ENCODE peak calls at places on chromosomes 12 and 14, in four cellular contexts. E is HepG2, U is K562, N is GM12878. D is an unnamed sample.
A peak's percentile ranks its signal among the peaks of the same experiment; 100 is the strongest.

GRCh38 chr12:26277511-26278246 is 82.3 kb downstream of the SSPN start:
- DNase-seq in E (no peak), U (no peak), N (no peak), D (no peak)

GRCh38 chr14:32330356-32331226 is 1.5 kb downstream of the AKAP6 start:
- DNase-seq in E (no peak), U (no peak), N (no peak), D (no peak)

GRCh38 chr12:127811988-127812387 is 455.0 kb upstream of the TMEM132C start:
- DNase-seq in E (no peak), U (no peak), N (no peak), D (no peak)

GRCh38 chr12:63313139-63313538 is 162.1 kb upstream of the AVPR1A start:
- DNase-seq in E (no peak), U (no peak), N (no peak), D (no peak)

GRCh38 chr14:69999246-69999645 is 120.0 kb downstream of the SMOC1 start:
- DNase-seq in E (no peak), U (no peak), N (no peak), D (no peak)

GRCh38 chr14:36619853-36620252 is 37.4 kb upstream of the NKX2-8 start:
- DNase-seq in E (no peak), U (no peak), N (no peak), D (no peak)

GRCh38 chr14:66231823-66232222 is 254.3 kb upstream of the CCDC196 start:
- DNase-seq in E (no peak), U (no peak), N (no peak), D (no peak)

GRCh38 chr12:53765891-53766290 is 14.1 kb upstream of the CISTR start:
- DNase-seq in E (no peak), U (no peak), N (no peak), D (no peak)

GRCh38 chr14:50523271-50524041 is 8.9 kb downstream of the MAP4K5 start:
- DNase-seq in E (no peak), U (no peak), N (no peak), D (no peak)

GRCh38 chr12:26830783-26831601 is 2.0 kb downstream of the ITPR2 start:
- DNase-seq in E (no peak), U (no peak), N (no peak), D (no peak)

GRCh38 chr12:57430117-57430930 is 519 bp downstream of the R3HDM2 start:
- DNase-seq in E (no peak), U (no peak), N (no peak), D (peak; percentile 61)

GRCh38 chr12:6534914-6535696 is 788 bp downstream of the GAPDH start:
- DNase-seq in E (peak; percentile 22), U (peak; percentile 57), N (no peak), D (peak; percentile 77)

GRCh38 chr12:93125126-93125525 is 196.0 kb upstream of the EEA1 start:
- DNase-seq in E (no peak), U (no peak), N (no peak), D (no peak)

GRCh38 chr12:65670775-65671174 is 153.5 kb upstream of the HMGA2 start:
- DNase-seq in E (no peak), U (no peak), N (no peak), D (no peak)

GRCh38 chr12:113990548-113991223 is 24.6 kb upstream of the RBM19 start:
- DNase-seq in E (peak; percentile 77), U (no peak), N (no peak), D (no peak)

GRCh38 chr14:102182190-102182589 is 42.5 kb downstream of the WDR20 start:
- DNase-seq in E (no peak), U (no peak), N (no peak), D (no peak)

GRCh38 chr12:58393152-58393551 is 451.8 kb downstream of the ATP23 start:
- DNase-seq in E (no peak), U (no peak), N (no peak), D (no peak)

GRCh38 chr12:7190268-7191055 is 976 bp downstream of the PEX5 start:
- DNase-seq in E (peak; percentile 12), U (no peak), N (no peak), D (peak; percentile 24)

GRCh38 chr14:90692061-90692460 is 124.2 kb downstream of the TTC7B start:
- DNase-seq in E (no peak), U (no peak), N (no peak), D (no peak)

GRCh38 chr14:79515158-79515557 is 696.1 kb downstream of the DIO2 start:
- DNase-seq in E (no peak), U (no peak), N (no peak), D (no peak)

DNA sequence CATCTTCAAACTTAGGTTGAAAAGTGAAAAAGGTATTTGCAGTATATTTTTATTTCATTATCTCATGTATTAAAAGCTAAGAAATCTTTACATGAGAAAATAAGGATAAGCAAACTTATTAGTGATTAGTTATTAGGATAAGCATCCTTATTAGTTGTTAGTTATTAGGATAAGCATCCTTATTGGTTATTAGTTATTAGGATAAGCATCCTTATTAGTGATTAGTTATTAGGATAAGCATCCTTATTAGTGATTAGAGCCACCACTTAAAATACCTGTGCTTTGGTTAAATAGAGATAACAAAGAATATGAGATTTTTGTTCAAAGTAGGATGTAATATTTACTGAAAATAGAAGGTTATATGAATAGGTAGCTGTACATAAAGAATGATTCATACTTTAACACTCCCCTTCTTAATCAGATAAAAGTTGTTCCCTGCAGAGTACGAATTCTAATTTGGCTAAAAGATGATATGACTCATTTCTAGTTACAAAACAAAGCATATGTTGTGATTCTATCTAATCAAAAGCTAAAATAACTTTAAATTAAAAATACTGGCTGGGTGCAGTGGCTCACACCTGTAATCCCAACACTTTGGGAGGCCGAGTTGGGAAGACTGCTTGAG is 56.4 kb downstream of the KDM5A start:
- DNase-seq in E (no peak), U (no peak), N (no peak), D (no peak)
- TF ChIP-seq CBFB in E (no peak), U (no peak), N (no peak), D (no peak)

GRCh38 chr12:29427964-29428363 is 47.0 kb upstream of the ERGIC2 start:
- DNase-seq in E (peak; percentile 10), U (peak; percentile 46), N (peak; percentile 37), D (no peak)

GRCh38 chr12:29428630-29429029 is 47.7 kb upstream of the ERGIC2 start:
- DNase-seq in E (no peak), U (no peak), N (peak; percentile 34), D (no peak)

GRCh38 chr12:29429999-29430698 is 49.2 kb upstream of the ERGIC2 start:
- DNase-seq in E (no peak), U (no peak), N (no peak), D (no peak)

GRCh38 chr12:29426516-29426915 is 45.5 kb upstream of the ERGIC2 start:
- DNase-seq in E (no peak), U (no peak), N (no peak), D (no peak)

DNA sequence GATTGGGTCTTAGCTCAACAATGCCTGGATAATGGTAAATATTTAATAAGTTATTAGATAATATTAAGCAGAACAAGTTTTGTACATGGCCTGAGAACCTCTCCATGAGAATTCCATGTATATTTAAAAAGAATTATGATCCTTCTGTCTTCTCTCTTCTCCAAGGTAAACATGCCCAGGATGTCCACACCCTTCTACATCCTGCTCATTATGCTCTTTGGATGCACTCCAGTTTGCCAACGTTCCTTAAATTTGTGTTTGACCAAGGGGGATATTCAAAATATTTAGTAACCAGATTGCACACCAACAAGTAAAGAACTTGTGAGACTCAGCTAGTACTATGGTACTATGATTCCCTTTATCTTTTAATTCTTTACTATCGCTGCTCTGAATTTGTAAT is 44.8 kb upstream of the ERGIC2 start:
- DNase-seq in E (no peak), U (no peak), N (no peak), D (no peak)
- TF ChIP-seq ATF3 in E (no peak), U (no peak), N (no peak), D (no peak)

GRCh38 chr14:103527408-103528157 is 1.4 kb upstream of the TRMT61A start:
- DNase-seq in E (no peak), U (no peak), N (peak; percentile 67), D (no peak)

GRCh38 chr14:103528158-103528511 is 861 bp upstream of the TRMT61A start:
- DNase-seq in E (no peak), U (no peak), N (no peak), D (no peak)

GRCh38 chr14:103528512-103529382 is at the start of gene TRMT61A:
- DNase-seq in E (peak; percentile 92), U (peak; percentile 95), N (no peak), D (peak; percentile 73)

GRCh38 chr14:103526247-103526913 is 2.6 kb upstream of the TRMT61A start:
- DNase-seq in E (no peak), U (no peak), N (no peak), D (no peak)

DNA sequence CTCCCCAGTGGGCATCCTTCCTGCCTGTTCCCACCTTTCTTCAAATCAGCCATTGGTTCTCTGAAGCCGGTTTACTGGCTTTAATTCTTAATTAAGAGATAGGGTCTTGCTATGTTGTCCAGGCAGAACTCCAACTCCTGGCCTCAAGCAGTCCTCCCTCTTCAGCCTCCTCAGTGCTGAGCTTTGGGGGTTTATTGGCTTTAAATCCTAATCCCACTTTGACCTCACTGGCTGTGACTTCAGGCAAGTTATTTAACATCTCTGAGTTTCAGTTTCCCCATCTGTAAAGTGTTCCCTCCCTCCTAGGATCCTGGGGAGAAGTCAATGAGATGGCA is 2.1 kb upstream of the TRMT61A start:
- DNase-seq in E (no peak), U (no peak), N (no peak), D (no peak)
- TF ChIP-seq CBFB in E (no peak), U (no peak), N (no peak), D (no peak)

DNA sequence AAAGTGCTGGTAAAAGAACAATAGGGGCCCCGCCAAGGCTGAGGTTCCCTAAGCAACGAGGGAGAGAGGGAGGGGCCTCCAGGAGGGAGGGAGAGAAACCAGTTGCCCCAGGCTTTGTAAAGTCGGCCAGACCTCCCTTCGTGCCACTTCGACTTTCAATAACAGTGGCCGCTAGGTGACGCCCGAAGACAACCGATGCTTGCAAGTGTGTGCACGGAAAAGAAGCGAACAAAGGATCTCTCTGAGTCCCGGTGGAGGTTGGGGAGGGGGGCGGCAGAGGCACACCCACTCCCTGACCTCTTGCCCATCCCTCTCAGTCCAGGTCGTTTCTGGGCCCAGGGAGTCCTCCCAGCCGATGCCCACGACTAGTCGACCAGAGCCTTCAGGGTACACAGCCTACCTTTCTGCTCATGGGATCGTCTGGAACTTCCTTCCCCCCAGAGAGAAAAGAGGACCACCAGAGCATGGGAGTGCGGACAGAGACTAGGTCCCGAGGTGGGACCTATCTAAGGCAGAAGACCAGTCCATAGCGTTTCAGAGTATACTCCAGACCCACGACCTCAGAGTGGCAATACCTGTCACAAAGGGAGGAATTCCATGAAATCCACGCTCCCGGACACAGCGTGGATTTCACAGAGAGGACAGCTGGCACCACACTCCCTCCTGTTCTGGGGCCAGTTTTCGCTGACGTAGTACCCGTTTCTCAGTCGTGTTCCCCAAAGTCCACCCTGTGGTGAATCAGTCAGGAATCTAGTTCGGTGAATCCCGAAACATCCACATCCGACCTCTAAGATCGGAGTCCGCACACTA is 262.7 kb upstream of the ALG10B start:
- DNase-seq in E (peak; percentile 70), U (peak; percentile 17), N (no peak), D (no peak)
- TF ChIP-seq ATF3 in E (no peak), U (no peak), N (no peak), D (no peak)

GRCh38 chr12:108779998-108780688 is 48.8 kb upstream of the CORO1C start:
- DNase-seq in E (no peak), U (no peak), N (no peak), D (no peak)
- TF ChIP-seq CBFB in E (no peak), U (no peak), N (no peak), D (no peak)

GRCh38 chr12:19052689-19053088 is 76.8 kb upstream of the PLEKHA5 start:
- DNase-seq in E (no peak), U (no peak), N (no peak), D (no peak)
- TF ChIP-seq ATF3 in E (no peak), U (no peak), N (no peak), D (no peak)